ENCODE peak calls at places on chromosomes 2 and 18, in nine cellular contexts. I is endothelial cell, T is neural crest cell, E is GM06990, Q is esophagus muscularis mucosa, H is fibroblast of mammary gland, R is OCI-LY7, F is heart left ventricle, S is ascending aorta. O is an unnamed sample.

GRCh38 chr18:78396077-78396476 is 583.5 kb upstream of the SALL3 start:
- DNase-seq in E (no peak), Q (no peak), S (no peak), R (no peak), F (no peak), T (no peak), I (no peak), H (no peak), O (no peak)

GRCh38 chr2:142868281-142868762 is 9.1 kb upstream of the KYNU start:
- DNase-seq in S (peak), I (no peak), Q (no peak), E (peak), H (no peak), T (no peak), F (peak), R (no peak), O (no peak)

GRCh38 chr2:215828528-215829184 is 184.7 kb downstream of the MREG start:
- DNase-seq in R (peak), F (peak), S (no peak), H (peak), I (peak), T (peak), Q (peak), E (no peak), O (no peak)

GRCh38 chr2:127049927-127050802 is 56.8 kb downstream of the BIN1 start:
- DNase-seq in R (peak), Q (no peak), E (peak), S (no peak), T (peak), F (peak), H (peak), I (peak), O (peak)

GRCh38 chr18:4144201-4144600 is 310.9 kb downstream of the DLGAP1 start:
- DNase-seq in R (no peak), Q (no peak), E (no peak), T (no peak), S (no peak), H (no peak), I (no peak), F (no peak), O (no peak)

GRCh38 chr18:13611058-13611615 is 115.2 kb downstream of the FAM210A start:
- DNase-seq in F (peak), E (peak), R (peak), S (peak), Q (peak), H (peak), I (peak), T (no peak), O (no peak)

GRCh38 chr2:150127995-150128394 is 359.5 kb downstream of the RND3 start:
- DNase-seq in Q (no peak), E (no peak), R (no peak), F (no peak), T (no peak), I (no peak), S (no peak), H (peak), O (no peak)

GRCh38 chr2:66508358-66509071 is 73.6 kb downstream of the MEIS1 start:
- DNase-seq in R (no peak), I (no peak), E (no peak), S (no peak), H (no peak), Q (no peak), F (no peak), T (no peak), O (no peak)

GRCh38 chr2:113142290-113142689 is 14.9 kb downstream of the IL1RN start:
- DNase-seq in H (no peak), F (no peak), Q (no peak), S (no peak), R (no peak), I (no peak), E (no peak), T (no peak), O (no peak)

GRCh38 chr2:177636672-177637071 is 244.1 kb downstream of the AGPS start:
- DNase-seq in S (no peak), I (no peak), R (no peak), T (no peak), F (no peak), H (no peak), E (no peak), Q (no peak), O (no peak)

GRCh38 chr2:70645733-70646420 is 92.3 kb upstream of the TGFA start:
- DNase-seq in T (no peak), S (no peak), Q (no peak), R (peak), F (no peak), I (peak), H (no peak), E (no peak), O (no peak)

GRCh38 chr2:32805104-32806095 is 141.4 kb upstream of the LTBP1 start:
- DNase-seq in T (no peak), Q (no peak), H (no peak), I (no peak), S (no peak), R (no peak), E (no peak), F (no peak), O (no peak)

GRCh38 chr18:54173980-54174611 is 50.4 kb downstream of the MBD2 start:
- DNase-seq in S (no peak), H (no peak), T (no peak), E (no peak), F (no peak), Q (no peak), I (no peak), R (no peak), O (no peak)

GRCh38 chr2:22377251-22377650 is 1007.7 kb upstream of the KLHL29 start:
- DNase-seq in E (no peak), S (no peak), R (no peak), H (no peak), F (no peak), I (no peak), T (no peak), Q (no peak), O (no peak)

DNA sequence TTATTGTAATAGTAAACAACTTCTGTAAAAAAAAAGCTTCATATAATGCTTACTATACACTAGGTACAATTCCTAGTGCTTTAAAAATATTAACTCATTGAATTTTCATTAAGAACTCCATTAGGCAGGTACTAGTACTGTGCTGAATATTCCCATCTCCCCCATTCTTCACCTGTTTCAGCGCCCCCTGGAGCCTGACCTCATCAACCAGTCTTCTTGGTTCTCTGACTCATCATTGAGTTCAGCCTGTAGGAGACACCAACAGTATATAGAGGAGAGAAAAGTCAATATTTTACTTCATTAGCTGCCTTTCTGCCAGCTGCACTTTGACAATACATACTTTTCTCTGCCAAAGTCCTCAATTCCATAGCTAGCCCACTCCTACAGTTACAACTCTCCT is 1009.9 kb upstream of the KLHL29 start:
- DNase-seq in R (no peak), F (no peak), H (no peak), Q (no peak), E (no peak), T (no peak), I (peak), S (no peak), O (no peak)
- TF ChIP-seq CTCF in R (peak), F (no peak), H (no peak), Q (no peak), E (no peak), T (no peak), I (no peak), S (no peak), O (peak)

GRCh38 chr2:157838442-157839161 is 37.5 kb downstream of the ACVR1 start:
- DNase-seq in S (no peak), Q (peak), H (peak), I (no peak), E (no peak), R (no peak), F (peak), T (no peak), O (peak)
- TF ChIP-seq CTCF in S (no peak), Q (no peak), H (no peak), I (no peak), E (no peak), R (no peak), F (no peak), T (no peak), O (no peak)

GRCh38 chr2:120526047-120526562 is 180.2 kb downstream of the INHBB start:
- DNase-seq in E (no peak), R (no peak), Q (no peak), T (no peak), I (no peak), F (no peak), H (no peak), S (no peak), O (no peak)

GRCh38 chr2:120523766-120524165 is 177.8 kb downstream of the INHBB start:
- DNase-seq in E (no peak), I (no peak), Q (no peak), R (no peak), T (no peak), F (no peak), S (no peak), H (no peak), O (no peak)

GRCh38 chr2:120524174-120524573 is 178.2 kb downstream of the INHBB start:
- DNase-seq in Q (no peak), I (no peak), F (no peak), E (no peak), T (no peak), R (no peak), S (no peak), H (no peak), O (no peak)

GRCh38 chr2:120526997-120527945 is 181.3 kb downstream of the INHBB start:
- DNase-seq in I (no peak), T (no peak), Q (no peak), R (no peak), F (no peak), H (no peak), S (no peak), E (no peak), O (no peak)

DNA sequence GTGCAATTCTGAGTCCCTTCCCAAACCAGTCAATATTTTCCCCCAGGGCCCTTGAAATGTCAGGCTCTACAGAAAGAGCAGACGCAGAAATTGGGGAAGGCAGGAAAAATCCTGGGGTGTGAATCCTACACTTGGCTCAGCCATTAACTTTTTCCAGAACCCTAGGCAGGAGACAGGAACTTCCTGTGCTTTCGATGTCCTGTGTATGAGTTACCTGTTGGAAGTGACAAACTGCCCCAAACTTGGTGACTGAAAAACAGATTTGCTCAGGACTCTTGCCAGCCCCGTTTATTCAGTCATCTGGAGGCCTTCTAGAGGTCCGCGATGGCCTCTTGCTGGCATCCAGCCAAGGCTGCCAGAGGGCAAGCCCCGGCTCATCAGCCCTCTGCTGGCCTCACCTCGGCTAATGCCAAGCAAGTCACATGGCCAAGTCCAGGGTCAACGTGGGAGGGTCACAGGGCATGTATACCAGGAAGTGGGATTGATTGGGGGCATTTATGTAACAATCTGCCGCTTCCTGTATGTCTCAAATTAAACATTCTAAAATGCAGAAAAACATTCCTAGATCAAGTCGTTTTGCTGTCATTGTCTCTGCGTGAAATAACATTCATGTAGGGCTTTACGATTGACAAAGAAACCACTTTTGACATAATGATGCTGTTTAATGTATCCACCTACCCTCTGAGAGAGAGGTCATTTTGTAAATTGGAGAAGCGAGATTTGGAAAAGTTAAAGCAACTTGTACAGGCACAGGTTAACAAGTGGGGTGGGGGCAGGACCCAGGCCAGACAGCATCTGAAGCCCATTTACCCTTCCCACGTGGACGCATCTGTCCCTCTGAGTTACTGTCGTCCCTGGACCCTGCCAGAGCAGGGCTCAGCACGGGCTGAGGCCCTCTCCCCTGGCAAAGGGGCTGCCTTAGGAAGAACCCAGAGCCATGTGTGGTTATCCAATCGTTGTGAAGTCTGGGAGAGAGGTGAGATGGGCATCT is 179.4 kb downstream of the INHBB start:
- DNase-seq in H (no peak), F (no peak), T (no peak), Q (no peak), I (peak), S (no peak), E (no peak), R (no peak), O (no peak)
- TF ChIP-seq CTCF in H (no peak), F (no peak), T (no peak), Q (no peak), I (no peak), S (no peak), E (no peak), R (no peak), O (no peak)

GRCh38 chr2:38522754-38523349 is 79.9 kb downstream of the HNRNPLL start:
- DNase-seq in I (no peak), E (no peak), H (no peak), S (no peak), R (no peak), F (no peak), Q (no peak), T (no peak), O (no peak)

GRCh38 chr2:38521835-38522234 is 80.9 kb downstream of the HNRNPLL start:
- DNase-seq in F (no peak), R (no peak), Q (no peak), S (no peak), H (no peak), T (no peak), E (no peak), I (no peak), O (no peak)

GRCh38 chr2:38526195-38526594 is 76.5 kb downstream of the HNRNPLL start:
- DNase-seq in E (no peak), Q (no peak), H (peak), T (no peak), S (no peak), R (no peak), F (no peak), I (no peak), O (no peak)

GRCh38 chr2:38524580-38524979 is 78.1 kb downstream of the HNRNPLL start:
- DNase-seq in Q (no peak), T (no peak), E (no peak), I (no peak), F (no peak), H (no peak), R (peak), S (no peak), O (no peak)

DNA sequence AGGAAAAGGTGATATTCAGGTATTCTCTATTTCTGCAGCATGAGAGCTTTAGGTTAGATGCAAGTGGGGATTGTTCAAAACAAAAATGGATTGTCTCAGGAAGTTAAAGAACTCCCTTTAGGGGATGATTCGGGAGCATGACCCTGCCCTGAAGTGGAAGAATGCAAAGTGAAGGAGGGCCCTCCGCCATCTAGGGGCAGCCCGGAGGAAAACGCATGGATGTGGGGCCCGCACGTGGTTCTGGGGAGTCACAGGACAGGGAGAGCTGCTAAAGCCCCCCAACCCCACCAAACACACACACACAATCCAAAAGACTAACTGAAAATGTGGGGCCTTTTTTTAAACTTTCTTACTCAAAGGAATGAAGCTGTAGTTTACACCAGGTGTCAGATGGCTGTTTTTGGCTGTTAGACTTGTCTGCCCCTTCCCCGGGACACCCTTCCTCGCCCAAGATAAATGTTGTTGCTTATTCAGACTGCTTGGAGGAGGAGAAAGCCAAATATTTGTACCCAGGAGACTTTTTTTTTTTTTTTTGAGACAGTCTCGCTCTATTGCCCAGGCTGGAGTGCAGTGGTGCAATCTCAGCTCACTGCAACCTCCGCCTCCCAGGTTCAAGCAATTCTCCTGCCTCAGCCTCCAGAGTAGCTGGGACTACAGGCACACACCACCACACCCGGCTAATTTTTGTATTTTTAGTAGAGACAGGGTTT is 78.8 kb downstream of the HNRNPLL start:
- DNase-seq in H (no peak), Q (no peak), T (no peak), S (no peak), E (no peak), F (no peak), I (no peak), R (peak), O (no peak)
- TF ChIP-seq CTCF in H (no peak), Q (peak), T (peak), S (peak), E (peak), F (no peak), I (no peak), R (peak), O (peak)

GRCh38 chr2:227817336-227817735 is 3.7 kb downstream of the CCL20 start:
- DNase-seq in Q (no peak), H (no peak), I (no peak), R (no peak), S (no peak), T (no peak), F (no peak), E (no peak), O (no peak)

GRCh38 chr2:227816507-227817274 is 3.0 kb downstream of the CCL20 start:
- DNase-seq in Q (no peak), R (no peak), T (no peak), H (peak), F (no peak), I (no peak), E (no peak), S (no peak), O (no peak)

GRCh38 chr2:227819398-227819697 is 5.7 kb downstream of the CCL20 start:
- DNase-seq in S (no peak), R (no peak), T (no peak), H (no peak), I (no peak), E (no peak), Q (no peak), F (no peak), O (no peak)

GRCh38 chr2:227818569-227819397 is 5.1 kb downstream of the CCL20 start:
- DNase-seq in R (no peak), Q (no peak), I (no peak), S (peak), T (no peak), E (no peak), F (no peak), H (no peak), O (no peak)

GRCh38 chr2:227817940-227818568 is 4.4 kb downstream of the CCL20 start:
- DNase-seq in S (peak), T (no peak), Q (no peak), F (peak), R (no peak), I (no peak), H (peak), E (peak), O (no peak)
- TF ChIP-seq CTCF in S (no peak), T (no peak), Q (no peak), F (no peak), R (no peak), I (no peak), H (no peak), E (no peak), O (no peak)

DNA sequence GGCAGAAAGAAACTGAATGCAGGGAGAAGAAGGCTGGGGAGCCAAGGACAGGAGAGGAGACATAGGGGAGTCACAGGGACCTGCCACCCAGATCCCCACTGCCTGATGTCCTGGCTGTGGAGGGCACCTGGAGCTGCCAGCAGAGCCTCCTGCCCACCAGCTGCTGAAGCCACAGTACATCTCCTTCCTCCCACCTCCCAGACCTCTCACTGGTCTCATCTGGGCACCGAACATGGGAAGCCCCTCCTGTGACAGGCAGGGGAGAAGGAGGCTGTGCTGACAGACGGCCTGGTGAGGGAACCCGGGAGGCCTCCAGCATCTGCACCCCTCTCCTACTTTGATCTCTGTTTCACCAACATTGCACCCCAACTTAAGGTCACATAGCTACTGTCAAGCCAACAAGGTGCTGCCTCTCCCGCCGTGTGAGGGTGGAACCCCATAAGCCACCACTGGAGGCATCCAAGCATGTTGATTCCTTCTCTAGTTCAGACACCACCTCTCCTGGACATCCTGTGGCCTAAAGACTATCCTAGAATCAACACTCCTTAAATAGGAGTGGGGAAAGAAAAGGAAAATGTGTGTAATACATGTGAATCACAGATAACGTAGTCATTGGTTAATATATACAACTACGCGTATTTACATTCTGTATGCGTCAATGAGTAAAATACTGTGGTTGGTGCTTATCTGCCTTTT is 3.6 kb upstream of the RNPEPL1 start:
- DNase-seq in R (peak), E (no peak), I (no peak), T (no peak), Q (no peak), S (no peak), H (no peak), F (no peak), O (no peak)
- TF ChIP-seq CTCF in R (peak), E (peak), I (no peak), T (peak), Q (no peak), S (no peak), H (no peak), F (no peak), O (no peak)

O was measured in progenitor cell of endocrine pancreas.